ENCODE peak calls at places on chromosomes 5 and 9, in nine cellular contexts. Z is Calu3; W is activated CD4-positive, alpha-beta T cell treated with anti-CD3 and anti-CD28 coated beads for 4 hours; D is cardiac fibroblast; L is D341Med; X is HCT116; U is ACHN; Y is GM04504; R is PC-3. A is an unnamed sample.
A peak's percentile ranks its signal among the peaks of the same experiment; 100 is the strongest.

GRCh38 chr9:20065076-20065475 is 276.2 kb upstream of the SLC24A2 start:
- DNase-seq in Z (no peak), W (no peak), D (no peak), L (no peak), X (no peak), U (no peak), Y (no peak), R (no peak), A (no peak)

GRCh38 chr5:170907758-170908157 is 45.9 kb downstream of the RANBP17 start:
- DNase-seq in Z (no peak), W (no peak), D (peak; percentile 66), L (no peak), X (peak; percentile 10), U (no peak), Y (no peak), R (no peak), A (peak; percentile 9)

GRCh38 chr9:92426501-92426900 is 2.2 kb upstream of the OMD start:
- DNase-seq in Z (peak; percentile 2), W (no peak), D (no peak), L (no peak), X (no peak), U (no peak), Y (no peak), R (no peak), A (no peak)

GRCh38 chr9:13508086-13508485 is 228.6 kb upstream of the MPDZ start:
- DNase-seq in Z (no peak), W (no peak), D (no peak), L (no peak), X (no peak), U (no peak), Y (no peak), R (peak; percentile 1), A (no peak)

GRCh38 chr5:123814796-123815479 is 303.0 kb downstream of the CSNK1G3 start:
- DNase-seq in Z (no peak), W (no peak), D (peak; percentile 16), L (no peak), X (no peak), U (no peak), Y (no peak), R (no peak), A (peak; percentile 69)

GRCh38 chr5:71894091-71894490 is 175.0 kb downstream of the CARTPT start:
- DNase-seq in Z (no peak), W (no peak), D (no peak), L (no peak), X (no peak), U (no peak), Y (no peak), R (no peak), A (no peak)

GRCh38 chr5:16430349-16431089 is 35.1 kb downstream of the ZNF622 start:
- DNase-seq in Z (no peak), W (no peak), D (no peak), L (no peak), X (no peak), U (no peak), Y (no peak), R (no peak), A (no peak)

GRCh38 chr5:119335261-119335677 is 20.6 kb upstream of the TNFAIP8 start:
- DNase-seq in Z (no peak), W (no peak), D (no peak), L (no peak), X (no peak), U (no peak), Y (no peak), R (no peak), A (no peak)

GRCh38 chr5:179572386-179572785 is 22.0 kb downstream of the RUFY1 start:
- DNase-seq in Z (no peak), W (no peak), D (no peak), L (no peak), X (no peak), U (no peak), Y (no peak), R (no peak), A (no peak)

GRCh38 chr5:180291234-180291940 is 496 bp downstream of the MAPK9 start:
- DNase-seq in Z (peak; percentile 53), W (peak; percentile 24), D (no peak), L (no peak), X (no peak), U (no peak), Y (no peak), R (no peak), A (peak; percentile 24)

GRCh38 chr9:131524578-131525315 is 6.3 kb downstream of the UCK1 start:
- DNase-seq in Z (no peak), W (no peak), D (no peak), L (no peak), X (no peak), U (no peak), Y (no peak), R (no peak), A (no peak)

A was measured in Caki2.